ENCODE peak calls at places on chromosomes 5 and 9, in seven cellular contexts. M is ACHN; E is CD4-positive, alpha-beta T cell; B is stimulated activated CD8-positive, alpha-beta memory T cell treated with anti-CD3 and anti-CD28 coated beads, Interleukin-4, amount 100 ng/mL, for 1 hour; Q is stimulated activated CD4-positive, alpha-beta T cell treated with anti-CD3 and anti-CD28 coated beads, Interleukin-4, amount 100 ng/mL, for 1 hour; P is NCI-H2081; J is sigmoid colon. N is an unnamed sample.

GRCh38 chr5:180643191-180643851 is 6.1 kb downstream of the FLT4 start:
- DNase-seq in M (no peak), E (no peak), B (no peak), Q (no peak), P (no peak), J (no peak), N (no peak)

GRCh38 chr5:176550275-176550831 is 1.2 kb downstream of the CDHR2 start:
- DNase-seq in M (no peak), E (no peak), B (no peak), Q (no peak), P (no peak), J (no peak), N (no peak)

GRCh38 chr9:89122944-89123343 is 55.7 kb downstream of the SHC3 start:
- DNase-seq in M (no peak), E (no peak), B (no peak), Q (no peak), P (no peak), J (no peak), N (no peak)

GRCh38 chr5:143968071-143968878 is 156.3 kb downstream of the HMHB1 start:
- DNase-seq in M (peak; percentile 46), E (no peak), B (no peak), Q (no peak), P (peak; percentile 52), J (no peak), N (no peak)

GRCh38 chr5:118397231-118397630 is 591.1 kb downstream of the DTWD2 start:
- DNase-seq in M (no peak), E (no peak), B (no peak), Q (no peak), P (no peak), J (no peak), N (no peak)

GRCh38 chr9:15243086-15243485 is 63.9 kb downstream of the TTC39B start:
- DNase-seq in M (no peak), E (no peak), B (no peak), Q (no peak), P (no peak), J (no peak), N (no peak)

GRCh38 chr9:135530146-135530545 is 8.9 kb downstream of the LCN1 start:
- DNase-seq in M (no peak), E (no peak), B (no peak), Q (no peak), P (no peak), J (peak; percentile 20), N (peak; percentile 67)

GRCh38 chr9:123825337-123825736 is 104.6 kb downstream of the DENND1A start:
- DNase-seq in M (peak; percentile 14), E (no peak), B (no peak), Q (no peak), P (peak; percentile 1), J (no peak), N (no peak)

GRCh38 chr5:135094339-135095051 is 60.5 kb upstream of the PITX1 start:
- DNase-seq in M (no peak), E (no peak), B (no peak), Q (no peak), P (no peak), J (peak; percentile 52), N (no peak)

GRCh38 chr5:141384471-141385267 is 2.1 kb downstream of the PCDHGA7 start:
- DNase-seq in M (no peak), E (no peak), B (no peak), Q (no peak), P (no peak), J (no peak), N (no peak)

GRCh38 chr5:18072600-18072999 is 438.3 kb downstream of the TAF11L14 start:
- DNase-seq in M (no peak), E (no peak), B (no peak), Q (no peak), P (no peak), J (no peak), N (no peak)

GRCh38 chr5:139285651-139286392 is 7.7 kb upstream of the MATR3 start:
- DNase-seq in M (no peak), E (no peak), B (no peak), Q (no peak), P (no peak), J (no peak), N (no peak)

GRCh38 chr9:38333047-38333446 is 59.5 kb upstream of the ALDH1B1 start:
- DNase-seq in M (no peak), E (no peak), B (no peak), Q (no peak), P (no peak), J (peak; percentile 6), N (peak; percentile 40)

GRCh38 chr5:149002761-149003689 is 59.8 kb downstream of the SH3TC2 start:
- DNase-seq in M (peak; percentile 73), E (no peak), B (no peak), Q (no peak), P (no peak), J (no peak), N (no peak)

GRCh38 chr9:130128782-130129424 is 43.3 kb upstream of the NCS1 start:
- DNase-seq in M (peak; percentile 75), E (peak; percentile 27), B (peak; percentile 24), Q (peak; percentile 37), P (no peak), J (no peak), N (no peak)

GRCh38 chr5:93243481-93243880 is 337.5 kb downstream of the NR2F1-AS1 start:
- DNase-seq in M (no peak), E (no peak), B (no peak), Q (no peak), P (no peak), J (no peak), N (no peak)

GRCh38 chr5:165035520-165035919 is 1530.1 kb downstream of the MAT2B start:
- DNase-seq in M (no peak), E (no peak), B (no peak), Q (no peak), P (no peak), J (no peak), N (no peak)

GRCh38 chr9:74391816-74392215 is 105.3 kb upstream of the RORB start:
- DNase-seq in M (no peak), E (no peak), B (no peak), Q (no peak), P (no peak), J (no peak), N (no peak)

GRCh38 chr5:160269017-160269416 is 39.7 kb downstream of the FABP6 start:
- DNase-seq in M (no peak), E (no peak), B (no peak), Q (no peak), P (no peak), J (peak; percentile 90), N (no peak)

GRCh38 chr9:116589392-116590354 is 97.4 kb upstream of the TRIM32 start:
- DNase-seq in M (peak; percentile 75), E (no peak), B (no peak), Q (no peak), P (peak; percentile 13), J (no peak), N (no peak)

GRCh38 chr9:108478431-108478837 is 377.4 kb downstream of the ACTL7B start:
- DNase-seq in M (no peak), E (no peak), B (no peak), Q (no peak), P (no peak), J (peak; percentile 64), N (peak; percentile 94)

GRCh38 chr5:155434681-155435080 is 421.1 kb downstream of the KIF4B start:
- DNase-seq in M (no peak), E (no peak), B (no peak), Q (no peak), P (no peak), J (no peak), N (no peak)

GRCh38 chr9:89138463-89139390 is 39.9 kb downstream of the SHC3 start:
- DNase-seq in M (peak; percentile 80), E (no peak), B (no peak), Q (no peak), P (no peak), J (no peak), N (no peak)

GRCh38 chr5:17365756-17366155 is 132.3 kb upstream of the TAF11L2 start:
- DNase-seq in M (no peak), E (no peak), B (no peak), Q (no peak), P (peak; percentile 25), J (no peak), N (no peak)

N was measured in vagina.